ENCODE peak calls at places on chromosomes 16 and 17, in six cellular contexts. One of them, this sample, is unnamed.
A peak's percentile ranks its signal among the peaks of the same experiment; 100 is the strongest.

GRCh38 chr17:16934133-16934795 is 37.7 kb downstream of the TNFRSF13B start:
- DNase-seq in CD8-positive, alpha-beta T cell: no peak
- DNase-seq in small intestine: no peak
- DNase-seq in transverse colon: peak; percentile 5
- DNase-seq in left ventricle myocardium inferior: peak; percentile 7
- DNase-seq in AG10803: no peak
- DNase-seq in this sample: no peak

GRCh38 chr16:50371936-50372595 is 3.3 kb upstream of the BRD7 start:
- DNase-seq in CD8-positive, alpha-beta T cell: no peak
- DNase-seq in small intestine: no peak
- DNase-seq in transverse colon: no peak
- DNase-seq in left ventricle myocardium inferior: no peak
- DNase-seq in AG10803: peak; percentile 43
- DNase-seq in this sample: no peak

GRCh38 chr16:47732806-47733150 is 271.6 kb downstream of the PHKB start:
- DNase-seq in CD8-positive, alpha-beta T cell: no peak
- DNase-seq in small intestine: no peak
- DNase-seq in transverse colon: no peak
- DNase-seq in left ventricle myocardium inferior: no peak
- DNase-seq in AG10803: peak; percentile 90
- DNase-seq in this sample: no peak

GRCh38 chr17:5209396-5209795 is 17.7 kb upstream of the ZNF594 start:
- DNase-seq in CD8-positive, alpha-beta T cell: no peak
- DNase-seq in small intestine: no peak
- DNase-seq in transverse colon: no peak
- DNase-seq in left ventricle myocardium inferior: no peak
- DNase-seq in AG10803: peak; percentile 22
- DNase-seq in this sample: no peak

GRCh38 chr17:40104570-40105471 is 4.4 kb upstream of the NR1D1 start:
- DNase-seq in CD8-positive, alpha-beta T cell: no peak
- DNase-seq in small intestine: no peak
- DNase-seq in transverse colon: no peak
- DNase-seq in left ventricle myocardium inferior: peak; percentile 12
- DNase-seq in AG10803: no peak
- DNase-seq in this sample: no peak

GRCh38 chr16:21727344-21727743 is 63.6 kb downstream of the OTOA start:
- DNase-seq in CD8-positive, alpha-beta T cell: no peak
- DNase-seq in small intestine: no peak
- DNase-seq in transverse colon: no peak
- DNase-seq in left ventricle myocardium inferior: no peak
- DNase-seq in AG10803: no peak
- DNase-seq in this sample: no peak

GRCh38 chr17:81741049-81741593 is 29.0 kb downstream of the SLC25A10 start:
- DNase-seq in CD8-positive, alpha-beta T cell: no peak
- DNase-seq in small intestine: no peak
- DNase-seq in transverse colon: no peak
- DNase-seq in left ventricle myocardium inferior: no peak
- DNase-seq in AG10803: no peak
- DNase-seq in this sample: no peak

GRCh38 chr17:72952641-72953313 is 139.7 kb downstream of the SLC39A11 start:
- DNase-seq in CD8-positive, alpha-beta T cell: no peak
- DNase-seq in small intestine: no peak
- DNase-seq in transverse colon: no peak
- DNase-seq in left ventricle myocardium inferior: no peak
- DNase-seq in AG10803: no peak
- DNase-seq in this sample: no peak

GRCh38 chr17:4229627-4230026 is 34.2 kb downstream of the ANKFY1 start:
- DNase-seq in CD8-positive, alpha-beta T cell: no peak
- DNase-seq in small intestine: no peak
- DNase-seq in transverse colon: peak; percentile 33
- DNase-seq in left ventricle myocardium inferior: peak; percentile 51
- DNase-seq in AG10803: peak; percentile 91
- DNase-seq in this sample: no peak

GRCh38 chr17:70031341-70031740 is 43.7 kb upstream of the KCNJ16 start:
- DNase-seq in CD8-positive, alpha-beta T cell: no peak
- DNase-seq in small intestine: no peak
- DNase-seq in transverse colon: no peak
- DNase-seq in left ventricle myocardium inferior: no peak
- DNase-seq in AG10803: no peak
- DNase-seq in this sample: no peak

GRCh38 chr17:64355536-64356303 is 34.9 kb downstream of the PECAM1 start:
- DNase-seq in CD8-positive, alpha-beta T cell: no peak
- DNase-seq in small intestine: no peak
- DNase-seq in transverse colon: no peak
- DNase-seq in left ventricle myocardium inferior: no peak
- DNase-seq in AG10803: peak; percentile 73
- DNase-seq in this sample: no peak

GRCh38 chr17:39107141-39107540 is 44.3 kb downstream of the PLXDC1 start:
- DNase-seq in CD8-positive, alpha-beta T cell: no peak
- DNase-seq in small intestine: no peak
- DNase-seq in transverse colon: no peak
- DNase-seq in left ventricle myocardium inferior: no peak
- DNase-seq in AG10803: no peak
- DNase-seq in this sample: no peak

GRCh38 chr16:58127634-58128033 is 1.5 kb downstream of the CFAP20 start:
- DNase-seq in CD8-positive, alpha-beta T cell: no peak
- DNase-seq in small intestine: no peak
- DNase-seq in transverse colon: no peak
- DNase-seq in left ventricle myocardium inferior: no peak
- DNase-seq in AG10803: peak; percentile 15
- DNase-seq in this sample: no peak

GRCh38 chr17:60630352-60630751 is 30.4 kb downstream of the PPM1D start:
- DNase-seq in CD8-positive, alpha-beta T cell: no peak
- DNase-seq in small intestine: no peak
- DNase-seq in transverse colon: peak; percentile 15
- DNase-seq in left ventricle myocardium inferior: peak; percentile 43
- DNase-seq in AG10803: no peak
- DNase-seq in this sample: no peak

GRCh38 chr17:83161298-83162034 is 82.1 kb downstream of the METRNL start:
- DNase-seq in CD8-positive, alpha-beta T cell: no peak
- DNase-seq in small intestine: no peak
- DNase-seq in transverse colon: no peak
- DNase-seq in left ventricle myocardium inferior: no peak
- DNase-seq in AG10803: peak; percentile 91
- DNase-seq in this sample: no peak

GRCh38 chr17:80036715-80037477 is 454 bp downstream of the CCDC40 start:
- DNase-seq in CD8-positive, alpha-beta T cell: peak; percentile 5
- DNase-seq in small intestine: no peak
- DNase-seq in transverse colon: peak; percentile 37
- DNase-seq in left ventricle myocardium inferior: no peak
- DNase-seq in AG10803: no peak
- DNase-seq in this sample: peak; percentile 18

GRCh38 chr17:80025796-80026195 is 9.9 kb downstream of the TBC1D16 start:
- DNase-seq in CD8-positive, alpha-beta T cell: no peak
- DNase-seq in small intestine: no peak
- DNase-seq in transverse colon: no peak
- DNase-seq in left ventricle myocardium inferior: no peak
- DNase-seq in AG10803: no peak
- DNase-seq in this sample: no peak

GRCh38 chr16:47885489-47885888 is 270.3 kb downstream of the ABCC12 start:
- DNase-seq in CD8-positive, alpha-beta T cell: no peak
- DNase-seq in small intestine: no peak
- DNase-seq in transverse colon: no peak
- DNase-seq in left ventricle myocardium inferior: no peak
- DNase-seq in AG10803: no peak
- DNase-seq in this sample: no peak

GRCh38 chr16:8798174-8798527 is 512 bp downstream of the PMM2 start:
- DNase-seq in CD8-positive, alpha-beta T cell: no peak
- DNase-seq in small intestine: peak; percentile 41
- DNase-seq in transverse colon: no peak
- DNase-seq in left ventricle myocardium inferior: no peak
- DNase-seq in AG10803: peak; percentile 37
- DNase-seq in this sample: peak; percentile 2

GRCh38 chr16:69917739-69918138 is 33.4 kb upstream of the CLEC18A start:
- DNase-seq in CD8-positive, alpha-beta T cell: no peak
- DNase-seq in small intestine: no peak
- DNase-seq in transverse colon: no peak
- DNase-seq in left ventricle myocardium inferior: no peak
- DNase-seq in AG10803: peak; percentile 95
- DNase-seq in this sample: no peak

GRCh38 chr16:10514369-10515055 is 65.9 kb downstream of the EMP2 start:
- DNase-seq in CD8-positive, alpha-beta T cell: peak; percentile 27
- DNase-seq in small intestine: peak; percentile 59
- DNase-seq in transverse colon: peak; percentile 37
- DNase-seq in left ventricle myocardium inferior: no peak
- DNase-seq in AG10803: peak; percentile 70
- DNase-seq in this sample: peak; percentile 29

GRCh38 chr16:927931-928330 is 42.9 kb downstream of the LMF1 start:
- DNase-seq in CD8-positive, alpha-beta T cell: no peak
- DNase-seq in small intestine: no peak
- DNase-seq in transverse colon: no peak
- DNase-seq in left ventricle myocardium inferior: no peak
- DNase-seq in AG10803: no peak
- DNase-seq in this sample: no peak

GRCh38 chr17:19762515-19762961 is 14.4 kb upstream of the ALDH3A1 start:
- DNase-seq in CD8-positive, alpha-beta T cell: peak; percentile 36
- DNase-seq in small intestine: peak; percentile 53
- DNase-seq in transverse colon: peak; percentile 60
- DNase-seq in left ventricle myocardium inferior: peak; percentile 75
- DNase-seq in AG10803: peak; percentile 56
- DNase-seq in this sample: peak; percentile 25

GRCh38 chr16:4891097-4891885 is 44.0 kb downstream of the UBN1 start:
- DNase-seq in CD8-positive, alpha-beta T cell: no peak
- DNase-seq in small intestine: no peak
- DNase-seq in transverse colon: no peak
- DNase-seq in left ventricle myocardium inferior: no peak
- DNase-seq in AG10803: no peak
- DNase-seq in this sample: no peak

DNA sequence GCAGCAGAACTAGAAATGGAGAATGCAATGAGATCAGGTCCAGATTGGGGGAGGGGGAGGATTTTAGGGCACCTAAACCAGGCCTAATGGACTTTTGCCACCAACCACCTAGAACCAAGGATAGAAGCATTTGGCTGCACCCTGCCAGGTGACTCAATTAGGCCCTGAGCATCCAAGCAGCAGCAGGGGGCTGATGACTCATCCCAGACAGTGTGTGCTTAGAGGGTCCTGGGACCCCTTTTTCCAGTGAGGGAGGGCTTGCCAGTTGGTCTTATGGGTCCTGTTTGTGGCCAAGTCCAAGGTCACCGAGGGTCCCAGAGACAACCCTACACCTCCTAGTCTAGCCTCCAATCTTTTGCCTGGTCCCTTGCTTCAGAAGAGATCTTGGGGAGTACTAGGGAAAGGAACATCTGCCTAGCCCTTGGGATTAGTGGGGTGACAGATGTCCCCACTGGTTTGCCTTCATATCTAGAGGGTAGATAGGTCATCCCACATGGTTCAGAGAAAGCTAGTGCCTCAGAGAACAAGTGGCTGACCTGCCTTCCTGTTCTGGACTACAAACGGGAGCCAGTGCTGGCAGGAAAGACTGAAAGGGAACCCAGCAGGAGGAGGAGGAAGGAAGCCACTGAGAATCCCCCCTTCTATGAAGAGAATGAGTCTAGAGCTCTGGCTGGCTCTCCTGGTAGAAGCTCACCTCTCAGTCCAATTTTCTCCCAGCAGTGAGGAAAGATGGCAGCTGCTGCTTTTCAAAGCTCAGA is 1.6 kb upstream of the TBKBP1 start:
- DNase-seq in CD8-positive, alpha-beta T cell: no peak
- DNase-seq in small intestine: no peak
- DNase-seq in transverse colon: no peak
- DNase-seq in left ventricle myocardium inferior: no peak
- DNase-seq in AG10803: no peak
- DNase-seq in this sample: no peak
- H3K4me3 ChIP-seq in CD8-positive, alpha-beta T cell: no peak overlapping the region
- H3K4me3 ChIP-seq in small intestine: no peak overlapping the region
- H3K4me3 ChIP-seq in transverse colon: no peak overlapping the region
- H3K4me3 ChIP-seq in left ventricle myocardium inferior: no peak overlapping the region
- H3K4me3 ChIP-seq in AG10803: no peak overlapping the region
- H3K4me3 ChIP-seq in this sample: no peak overlapping the region

DNA sequence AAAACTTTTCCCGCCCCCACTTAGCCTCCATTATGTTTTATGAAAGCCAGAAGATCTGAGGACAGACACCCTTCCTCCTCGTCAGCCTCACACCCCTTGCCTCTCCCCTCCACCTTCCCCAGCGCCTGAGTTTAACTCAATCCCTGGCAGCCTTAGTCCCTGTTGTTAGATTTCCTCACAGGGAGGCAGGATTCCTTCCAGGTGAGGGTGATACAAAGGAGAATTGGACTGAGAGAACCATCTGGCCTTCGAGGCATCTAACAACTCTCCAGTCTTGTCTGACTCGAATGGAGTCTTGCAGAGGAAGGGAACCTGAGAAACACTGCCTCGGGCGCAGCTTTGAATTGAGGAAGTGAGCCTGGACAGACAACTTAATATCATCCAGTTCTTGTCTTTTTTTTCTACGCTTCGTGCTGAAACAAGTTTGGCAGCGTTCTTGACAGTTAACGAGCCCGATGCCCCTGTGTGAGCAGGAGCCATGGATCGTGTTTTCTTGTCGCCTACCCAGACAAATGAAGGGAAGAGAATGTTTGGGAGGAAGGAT is 1.3 kb upstream of the ZNF768 start:
- DNase-seq in CD8-positive, alpha-beta T cell: no peak
- DNase-seq in small intestine: no peak
- DNase-seq in transverse colon: peak; percentile 62
- DNase-seq in left ventricle myocardium inferior: no peak
- DNase-seq in AG10803: no peak
- DNase-seq in this sample: no peak
- H3K4me3 ChIP-seq in CD8-positive, alpha-beta T cell: peak overlapping the region; percentile 75
- H3K4me3 ChIP-seq in small intestine: no peak overlapping the region
- H3K4me3 ChIP-seq in transverse colon: no peak overlapping the region
- H3K4me3 ChIP-seq in left ventricle myocardium inferior: peak overlapping the region; percentile 76
- H3K4me3 ChIP-seq in AG10803: peak overlapping the region; percentile 47
- H3K4me3 ChIP-seq in this sample: peak overlapping the region; percentile 90

GRCh38 chr16:67833418-67834241 is 8.5 kb upstream of the THAP11 start:
- DNase-seq in CD8-positive, alpha-beta T cell: peak; percentile 86
- DNase-seq in small intestine: peak; percentile 87
- DNase-seq in transverse colon: peak; percentile 96
- DNase-seq in left ventricle myocardium inferior: peak; percentile 95
- DNase-seq in AG10803: peak; percentile 82
- DNase-seq in this sample: peak; percentile 89
- H3K4me3 ChIP-seq in CD8-positive, alpha-beta T cell: peak overlapping the region; percentile 86
- H3K4me3 ChIP-seq in small intestine: peak overlapping the region; percentile 76
- H3K4me3 ChIP-seq in transverse colon: peak overlapping the region; percentile 89
- H3K4me3 ChIP-seq in left ventricle myocardium inferior: peak overlapping the region; percentile 90
- H3K4me3 ChIP-seq in AG10803: peak overlapping the region; percentile 81
- H3K4me3 ChIP-seq in this sample: peak overlapping the region; percentile 75

DNA sequence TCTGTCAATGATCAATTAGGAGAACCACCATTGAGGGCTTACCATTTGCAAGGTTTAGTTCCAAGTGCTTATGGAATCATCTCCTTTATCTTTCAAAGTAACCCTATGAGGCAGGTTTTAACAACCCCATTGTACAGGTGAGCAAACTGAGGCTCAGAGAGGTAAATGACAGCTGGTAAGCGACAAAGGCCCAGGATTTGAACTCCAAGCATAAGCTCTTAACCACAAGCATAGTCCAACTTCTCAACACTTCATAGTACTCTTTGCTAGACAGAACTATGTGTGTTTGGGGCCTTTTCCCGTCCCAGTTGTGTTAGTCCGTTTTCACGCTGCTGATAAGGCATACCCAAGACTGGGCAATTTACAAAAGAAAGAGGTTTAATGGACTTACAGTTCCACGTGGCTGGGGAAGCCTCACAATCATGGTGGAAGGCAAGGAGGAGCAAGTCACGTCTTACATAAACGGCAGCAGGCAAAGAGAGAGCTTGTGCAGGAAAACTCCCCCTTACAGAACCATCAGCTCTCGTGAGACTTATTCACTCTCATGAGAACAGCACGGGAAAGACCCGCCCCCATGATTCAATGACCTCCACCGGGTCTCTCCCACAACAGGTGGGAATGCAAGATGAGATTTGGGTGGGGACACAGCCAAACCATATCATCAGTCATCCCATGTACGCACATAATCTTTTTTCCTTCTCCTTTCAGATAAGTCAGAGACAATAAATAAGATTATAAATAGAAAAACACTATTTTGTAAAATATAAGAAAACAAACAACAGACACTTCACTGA is 6.4 kb downstream of the RPH3AL start:
- DNase-seq in CD8-positive, alpha-beta T cell: no peak
- DNase-seq in small intestine: no peak
- DNase-seq in transverse colon: no peak
- DNase-seq in left ventricle myocardium inferior: no peak
- DNase-seq in AG10803: no peak
- DNase-seq in this sample: no peak
- H3K4me3 ChIP-seq in CD8-positive, alpha-beta T cell: no peak overlapping the region
- H3K4me3 ChIP-seq in small intestine: no peak overlapping the region
- H3K4me3 ChIP-seq in transverse colon: no peak overlapping the region
- H3K4me3 ChIP-seq in left ventricle myocardium inferior: no peak overlapping the region
- H3K4me3 ChIP-seq in AG10803: no peak overlapping the region
- H3K4me3 ChIP-seq in this sample: no peak overlapping the region